ENCODE peak calls at places on chromosome 6, in ten cellular contexts. R is HL-60, T is transverse colon, Q is HCT116, J is H1, K is K562, M is breast epithelium, X is GM23338, V is esophagus muscularis mucosa, U is stomach. Y is an unnamed sample.

GRCh38 chr6:38827024-38827423 is 111.9 kb downstream of the DNAH8 start:
- DNase-seq in R (no peak), T (no peak), Q (no peak), J (no peak), K (no peak), M (no peak), X (no peak), V (no peak), U (no peak), Y (no peak)

GRCh38 chr6:46453221-46453620 is 38.0 kb downstream of the RCAN2 start:
- DNase-seq in R (no peak), T (no peak), Q (no peak), J (no peak), K (no peak), M (no peak), X (no peak), V (no peak), U (no peak), Y (no peak)

GRCh38 chr6:42241915-42242314 is 24.3 kb upstream of the MRPS10 start:
- DNase-seq in R (no peak), T (no peak), Q (no peak), J (no peak), K (no peak), M (no peak), X (peak), V (no peak), U (no peak), Y (no peak)

GRCh38 chr6:34671362-34671761 is 25.2 kb downstream of the ILRUN start:
- DNase-seq in R (no peak), T (no peak), Q (no peak), J (no peak), K (no peak), M (no peak), X (no peak), V (no peak), U (no peak), Y (no peak)

GRCh38 chr6:28758046-28758817 is 165.6 kb downstream of the TRIM27 start:
- DNase-seq in R (no peak), T (no peak), Q (peak), J (peak), K (peak), M (no peak), X (peak), V (peak), U (no peak), Y (no peak)

GRCh38 chr6:121436172-121436965 is 923 bp downstream of the GJA1 start:
- DNase-seq in R (no peak), T (no peak), Q (no peak), J (no peak), K (no peak), M (no peak), X (peak), V (no peak), U (no peak), Y (no peak)

GRCh38 chr6:8657522-8657921 is 222.2 kb upstream of the SLC35B3 start:
- DNase-seq in R (no peak), T (no peak), Q (no peak), J (no peak), K (no peak), M (no peak), X (no peak), V (no peak), U (no peak), Y (no peak)

GRCh38 chr6:106547961-106548453 is 81.3 kb downstream of the RTN4IP1 start:
- DNase-seq in R (no peak), T (no peak), Q (no peak), J (no peak), K (peak), M (no peak), X (peak), V (no peak), U (no peak), Y (peak)

GRCh38 chr6:99349620-99350141 is at the start of gene FAXC:
- DNase-seq in R (no peak), T (peak), Q (peak), J (peak), K (peak), M (no peak), X (peak), V (no peak), U (peak), Y (peak)

GRCh38 chr6:7846971-7847818 is 63.4 kb downstream of the TXNDC5 start:
- DNase-seq in R (no peak), T (no peak), Q (no peak), J (no peak), K (no peak), M (no peak), X (peak), V (no peak), U (no peak), Y (peak)

GRCh38 chr6:17986656-17987575 is 519 bp downstream of the KIF13A start:
- DNase-seq in R (peak), T (peak), Q (no peak), J (peak), K (peak), M (peak), X (peak), V (no peak), U (peak), Y (peak)

GRCh38 chr6:159826968-159827647 is 27.0 kb downstream of the PNLDC1 start:
- DNase-seq in R (no peak), T (no peak), Q (no peak), J (no peak), K (no peak), M (no peak), X (no peak), V (no peak), U (no peak), Y (no peak)

GRCh38 chr6:73519943-73520687 is 717 bp downstream of the EEF1A1 start:
- DNase-seq in R (peak), T (peak), Q (no peak), J (peak), K (peak), M (peak), X (peak), V (no peak), U (peak), Y (peak)

GRCh38 chr6:73516712-73517489 is 3.9 kb downstream of the EEF1A1 start:
- DNase-seq in R (peak), T (no peak), Q (no peak), J (no peak), K (no peak), M (no peak), X (no peak), V (no peak), U (no peak), Y (peak)

GRCh38 chr6:73521351-73522254 is 771 bp upstream of the EEF1A1 start:
- DNase-seq in R (peak), T (no peak), Q (no peak), J (peak), K (peak), M (peak), X (peak), V (no peak), U (no peak), Y (peak)

GRCh38 chr6:73523434-73524123 is 2.7 kb upstream of the EEF1A1 start:
- DNase-seq in R (peak), T (peak), Q (peak), J (peak), K (peak), M (peak), X (peak), V (no peak), U (peak), Y (peak)

DNA sequence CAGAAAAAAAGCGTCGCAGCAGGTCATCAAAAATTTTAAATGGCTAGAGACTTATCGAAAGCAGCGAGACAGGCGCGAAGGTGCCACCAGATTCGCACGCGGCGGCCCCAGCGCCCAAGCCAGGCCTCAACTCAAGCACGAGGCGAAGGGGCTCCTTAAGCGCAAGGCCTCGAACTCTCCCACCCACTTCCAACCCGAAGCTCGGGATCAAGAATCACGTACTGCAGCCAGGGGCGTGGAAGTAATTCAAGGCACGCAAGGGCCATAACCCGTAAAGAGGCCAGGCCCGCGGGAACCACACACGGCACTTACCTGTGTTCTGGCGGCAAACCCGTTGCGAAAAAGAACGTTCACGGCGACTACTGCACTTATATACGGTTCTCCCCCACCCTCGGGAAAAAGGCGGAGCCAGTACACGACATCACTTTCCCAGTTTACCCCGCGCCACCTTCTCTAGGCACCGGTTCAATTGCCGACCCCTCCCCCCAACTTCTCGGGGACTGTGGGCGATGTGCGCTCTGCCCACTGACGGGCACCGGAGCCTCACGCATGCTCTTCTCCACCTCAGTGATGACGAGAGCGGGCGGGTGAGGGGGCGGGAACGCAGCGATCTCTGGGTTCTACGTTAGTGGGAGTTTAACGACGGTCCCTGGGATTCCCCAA is at the start of gene EEF1A1:
- DNase-seq in R (peak), T (peak), Q (peak), J (peak), K (peak), M (peak), X (peak), V (peak), U (peak), Y (peak)
- TF ChIP-seq POLR2AphosphoS5 in R (peak), T (peak), Q (peak), J (peak), K (peak), M (peak), X (peak), V (peak), U (peak), Y (peak)

GRCh38 chr6:81938014-81938761 is 185.7 kb upstream of the TENT5A start:
- DNase-seq in R (peak), T (no peak), Q (peak), J (no peak), K (peak), M (no peak), X (no peak), V (no peak), U (no peak), Y (peak)
- TF ChIP-seq POLR2AphosphoS5 in R (no peak), T (no peak), Q (peak), J (no peak), K (peak), M (no peak), X (no peak), V (no peak), U (peak), Y (no peak)

DNA sequence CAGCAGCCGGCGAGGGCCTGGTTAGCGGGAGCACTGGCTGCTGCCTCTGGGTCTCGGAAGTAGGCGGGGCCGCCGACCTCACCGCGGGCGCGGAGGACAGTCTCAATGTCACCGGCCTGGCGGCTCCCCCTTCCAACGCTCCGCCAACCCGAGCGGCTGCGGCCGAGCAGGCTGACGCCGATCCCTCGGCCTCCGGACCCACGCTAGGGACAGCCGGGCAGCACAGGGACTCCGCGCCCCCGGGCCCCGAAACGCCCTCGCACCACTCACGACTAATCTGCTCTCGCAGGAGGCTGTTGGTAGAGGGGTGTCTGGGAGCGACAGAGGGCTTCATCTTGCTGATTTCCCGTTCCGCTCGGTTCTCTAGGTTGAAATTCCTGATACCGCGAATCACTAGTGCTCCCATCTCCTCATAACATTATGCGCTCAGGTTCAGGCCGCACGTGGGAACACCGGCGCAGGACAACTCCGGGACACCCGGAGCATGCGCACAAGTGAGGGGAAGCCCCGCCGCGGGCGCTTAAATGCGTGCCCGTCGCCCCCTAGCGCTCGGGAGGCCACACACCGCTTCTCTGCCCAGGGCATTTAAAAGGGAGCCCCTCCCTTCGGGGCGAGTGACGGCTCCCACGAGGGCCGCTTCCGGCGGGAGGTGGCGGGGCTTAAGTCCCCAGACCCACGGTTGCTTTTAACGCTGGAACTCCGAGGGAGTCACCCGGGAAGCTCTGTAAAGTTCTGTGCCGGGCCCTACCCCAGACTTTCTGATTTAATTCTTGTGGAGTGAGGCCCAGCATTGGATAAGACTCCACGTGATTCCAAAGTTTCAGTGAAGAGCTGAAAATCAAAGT is at the start of gene NDUFAF4:
- DNase-seq in R (peak), T (peak), Q (peak), J (peak), K (peak), M (peak), X (peak), V (peak), U (peak), Y (peak)
- TF ChIP-seq POLR2AphosphoS5 in R (peak), T (peak), Q (peak), J (peak), K (peak), M (peak), X (peak), V (peak), U (peak), Y (no peak)

GRCh38 chr6:85579581-85579980 is 14.1 kb downstream of the SNX14 start:
- DNase-seq in R (no peak), T (no peak), Q (no peak), J (no peak), K (no peak), M (no peak), X (peak), V (no peak), U (no peak), Y (no peak)

GRCh38 chr6:85569323-85569722 is 24.3 kb downstream of the SNX14 start:
- DNase-seq in R (no peak), T (no peak), Q (no peak), J (no peak), K (no peak), M (no peak), X (no peak), V (no peak), U (no peak), Y (peak)

GRCh38 chr6:85580104-85580877 is 13.4 kb downstream of the SNX14 start:
- DNase-seq in R (no peak), T (no peak), Q (no peak), J (no peak), K (no peak), M (no peak), X (no peak), V (no peak), U (peak), Y (no peak)

GRCh38 chr6:85576479-85576878 is 17.2 kb downstream of the SNX14 start:
- DNase-seq in R (no peak), T (no peak), Q (no peak), J (no peak), K (no peak), M (no peak), X (no peak), V (no peak), U (no peak), Y (peak)

DNA sequence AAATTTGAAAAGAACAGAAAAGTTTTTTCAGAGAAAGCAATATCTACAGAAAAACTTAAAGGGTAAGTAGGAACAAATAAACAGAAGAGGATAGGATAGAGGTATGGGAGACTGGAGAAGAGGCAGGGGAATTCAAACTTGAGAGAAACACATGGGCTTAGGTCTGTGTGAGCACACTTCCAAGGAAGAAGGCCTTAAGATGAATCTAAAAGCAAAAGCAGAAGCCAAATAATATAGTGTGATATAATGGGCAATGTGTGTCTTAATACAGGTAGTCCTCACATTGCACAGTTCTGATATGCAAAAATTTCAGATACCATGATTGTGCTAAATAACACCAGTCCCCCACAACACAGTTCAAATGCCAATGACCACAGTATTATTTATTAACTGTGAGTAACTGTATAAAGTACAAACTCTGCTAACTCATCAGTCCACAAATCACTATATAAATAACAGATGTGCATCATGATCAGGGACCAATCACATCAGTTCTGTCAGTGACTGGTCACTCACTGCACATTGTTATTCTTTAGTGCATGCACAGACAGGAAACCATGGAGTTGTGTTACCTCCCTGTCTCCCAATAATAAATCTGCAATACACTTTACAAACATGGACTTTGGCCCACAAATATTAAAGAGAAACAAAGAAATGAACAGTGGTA is 18.6 kb downstream of the SNX14 start:
- DNase-seq in R (no peak), T (no peak), Q (no peak), J (no peak), K (no peak), M (no peak), X (no peak), V (no peak), U (no peak), Y (peak)
- TF ChIP-seq POLR2AphosphoS5 in R (no peak), T (no peak), Q (no peak), J (no peak), K (no peak), M (no peak), X (no peak), V (no peak), U (peak), Y (no peak)

GRCh38 chr6:16911088-16911487 is 149.8 kb upstream of the ATXN1 start:
- DNase-seq in R (no peak), T (no peak), Q (no peak), J (no peak), K (no peak), M (no peak), X (no peak), V (no peak), U (no peak), Y (no peak)
- TF ChIP-seq POLR2AphosphoS5 in R (no peak), T (no peak), Q (no peak), J (no peak), K (no peak), M (no peak), X (no peak), V (no peak), U (no peak), Y (no peak)

GRCh38 chr6:90008189-90008907 is 114.1 kb downstream of the GJA10 start:
- DNase-seq in R (no peak), T (no peak), Q (no peak), J (no peak), K (no peak), M (no peak), X (no peak), V (peak), U (no peak), Y (no peak)
- TF ChIP-seq POLR2AphosphoS5 in R (no peak), T (no peak), Q (no peak), J (no peak), K (no peak), M (no peak), X (no peak), V (no peak), U (no peak), Y (no peak)

Y was measured in endothelial cell of umbilical vein.